ENCODE peak calls at places on chromosomes 11 and 22, in four cellular contexts. One of them, this sample, is unnamed.

GRCh38 chr22:25282671-25283561 is 63.5 kb downstream of the CRYBB2 start:
- DNase-seq in Ammon's horn: no peak
- DNase-seq in sciatic nerve: no peak
- DNase-seq in ELR: no peak
- DNase-seq in this sample: peak

GRCh38 chr11:88231894-88232482 is 56.7 kb upstream of the RAB38 start:
- DNase-seq in Ammon's horn: no peak
- DNase-seq in sciatic nerve: no peak
- DNase-seq in ELR: peak
- DNase-seq in this sample: no peak

GRCh38 chr11:76664578-76665061 is 5.9 kb downstream of the LRRC32 start:
- DNase-seq in Ammon's horn: no peak
- DNase-seq in sciatic nerve: peak
- DNase-seq in ELR: no peak
- DNase-seq in this sample: no peak

GRCh38 chr11:134069426-134069921 is 602 bp downstream of the JAM3 start:
- DNase-seq in Ammon's horn: peak
- DNase-seq in sciatic nerve: peak
- DNase-seq in ELR: peak
- DNase-seq in this sample: peak

GRCh38 chr22:30689622-30690021 is 5.1 kb upstream of the OSBP2 start:
- DNase-seq in Ammon's horn: no peak
- DNase-seq in sciatic nerve: no peak
- DNase-seq in ELR: no peak
- DNase-seq in this sample: no peak

GRCh38 chr11:69683764-69684333 is 8.7 kb upstream of the LTO1 start:
- DNase-seq in Ammon's horn: no peak
- DNase-seq in sciatic nerve: no peak
- DNase-seq in ELR: peak
- DNase-seq in this sample: no peak

GRCh38 chr11:44212128-44212527 is 97.8 kb downstream of the ALX4 start:
- DNase-seq in Ammon's horn: no peak
- DNase-seq in sciatic nerve: no peak
- DNase-seq in ELR: no peak
- DNase-seq in this sample: no peak

GRCh38 chr11:74397531-74398243 is 546 bp downstream of the PGM2L1 start:
- DNase-seq in Ammon's horn: no peak
- DNase-seq in sciatic nerve: no peak
- DNase-seq in ELR: peak
- DNase-seq in this sample: peak

GRCh38 chr11:8361206-8361605 is 97.5 kb upstream of the LMO1 start:
- DNase-seq in Ammon's horn: no peak
- DNase-seq in sciatic nerve: no peak
- DNase-seq in ELR: no peak
- DNase-seq in this sample: no peak

GRCh38 chr11:35664977-35665441 is 2.4 kb downstream of the TRIM44 start:
- DNase-seq in Ammon's horn: no peak
- DNase-seq in sciatic nerve: no peak
- DNase-seq in ELR: peak
- DNase-seq in this sample: no peak

GRCh38 chr11:92837595-92837994 is 131.9 kb upstream of the MTNR1B start:
- DNase-seq in Ammon's horn: no peak
- DNase-seq in sciatic nerve: no peak
- DNase-seq in ELR: no peak
- DNase-seq in this sample: no peak

GRCh38 chr22:23183107-23183698 is 2.9 kb downstream of the BCR start:
- DNase-seq in Ammon's horn: peak
- DNase-seq in sciatic nerve: peak
- DNase-seq in ELR: peak
- DNase-seq in this sample: peak

GRCh38 chr11:119445850-119446249 is 22.9 kb upstream of the THY1 start:
- DNase-seq in Ammon's horn: no peak
- DNase-seq in sciatic nerve: no peak
- DNase-seq in ELR: no peak
- DNase-seq in this sample: no peak

GRCh38 chr11:107702723-107703122 is 9.1 kb downstream of the SLN start:
- DNase-seq in Ammon's horn: no peak
- DNase-seq in sciatic nerve: no peak
- DNase-seq in ELR: peak
- DNase-seq in this sample: no peak

GRCh38 chr11:110474578-110474977 is 44.8 kb downstream of the FDX1 start:
- DNase-seq in Ammon's horn: no peak
- DNase-seq in sciatic nerve: no peak
- DNase-seq in ELR: no peak
- DNase-seq in this sample: no peak

GRCh38 chr11:7575841-7576451 is 62.1 kb downstream of the PPFIBP2 start:
- DNase-seq in Ammon's horn: peak
- DNase-seq in sciatic nerve: no peak
- DNase-seq in ELR: no peak
- DNase-seq in this sample: no peak

GRCh38 chr11:84522331-84522730 is 1104.8 kb downstream of the DLG2 start:
- DNase-seq in Ammon's horn: no peak
- DNase-seq in sciatic nerve: no peak
- DNase-seq in ELR: no peak
- DNase-seq in this sample: no peak

GRCh38 chr11:65887723-65888162 is 528 bp downstream of the FIBP start:
- DNase-seq in Ammon's horn: no peak
- DNase-seq in sciatic nerve: no peak
- DNase-seq in ELR: peak
- DNase-seq in this sample: no peak

GRCh38 chr22:24230911-24231656 is 13.8 kb downstream of the GGT5 start:
- DNase-seq in Ammon's horn: no peak
- DNase-seq in sciatic nerve: no peak
- DNase-seq in ELR: peak
- DNase-seq in this sample: no peak

GRCh38 chr22:39236321-39237275 is 8.2 kb downstream of the PDGFB start:
- DNase-seq in Ammon's horn: no peak
- DNase-seq in sciatic nerve: no peak
- DNase-seq in ELR: no peak
- DNase-seq in this sample: no peak

GRCh38 chr22:37267128-37267587 is 15.2 kb upstream of the CYTH4 start:
- DNase-seq in Ammon's horn: no peak
- DNase-seq in sciatic nerve: no peak
- DNase-seq in ELR: peak
- DNase-seq in this sample: no peak

GRCh38 chr22:36052505-36052941 is 23.9 kb upstream of the RBFOX2 start:
- DNase-seq in Ammon's horn: no peak
- DNase-seq in sciatic nerve: no peak
- DNase-seq in ELR: peak
- DNase-seq in this sample: no peak

GRCh38 chr11:62501432-62501891 is 45.1 kb downstream of the AHNAK start:
- DNase-seq in Ammon's horn: peak
- DNase-seq in sciatic nerve: peak
- DNase-seq in ELR: no peak
- DNase-seq in this sample: peak

GRCh38 chr11:10584071-10584501 is 15.6 kb upstream of the LYVE1 start:
- DNase-seq in Ammon's horn: no peak
- DNase-seq in sciatic nerve: no peak
- DNase-seq in ELR: no peak
- DNase-seq in this sample: no peak

GRCh38 chr11:65206901-65207300 is 25.2 kb downstream of the CAPN1 start:
- DNase-seq in Ammon's horn: no peak
- DNase-seq in sciatic nerve: no peak
- DNase-seq in ELR: no peak
- DNase-seq in this sample: no peak

GRCh38 chr11:117381481-117381880 is 53.8 kb downstream of the CEP164 start:
- DNase-seq in Ammon's horn: no peak
- DNase-seq in sciatic nerve: peak
- DNase-seq in ELR: no peak
- DNase-seq in this sample: no peak

GRCh38 chr11:111358038-111359001 is 20.8 kb downstream of the POU2AF1 start:
- DNase-seq in Ammon's horn: no peak
- DNase-seq in sciatic nerve: no peak
- DNase-seq in ELR: no peak
- DNase-seq in this sample: no peak

GRCh38 chr11:46410021-46410420 is 18.4 kb upstream of the CHRM4 start:
- DNase-seq in Ammon's horn: no peak
- DNase-seq in sciatic nerve: no peak
- DNase-seq in ELR: no peak
- DNase-seq in this sample: no peak

GRCh38 chr11:11793073-11793472 is 48.7 kb upstream of the USP47 start:
- DNase-seq in Ammon's horn: no peak
- DNase-seq in sciatic nerve: no peak
- DNase-seq in ELR: no peak
- DNase-seq in this sample: no peak

GRCh38 chr22:43407591-43407990 is 4.2 kb upstream of the MPPED1 start:
- DNase-seq in Ammon's horn: no peak
- DNase-seq in sciatic nerve: no peak
- DNase-seq in ELR: no peak
- DNase-seq in this sample: no peak

This sample was measured in G401.